ENCODE peak calls at places on chromosomes 5 and 9, in seven cellular contexts. V is K562, H is brain microvascular endothelial cell, B is endothelial cell of umbilical vein, D is GM23338, P is IMR-90, F is left ventricle myocardium inferior. Q is an unnamed sample.

GRCh38 chr9:7394007-7394774 is 405.4 kb downstream of the DMAC1 start:
- DNase-seq in F (no peak), D (peak), B (no peak), H (no peak), V (peak), P (no peak), Q (no peak)

GRCh38 chr5:180591249-180591887 is at the start of gene SCGB3A1:
- DNase-seq in B (no peak), H (no peak), D (peak), F (no peak), V (no peak), P (no peak), Q (no peak)

GRCh38 chr9:137972988-137973470 is 95.4 kb downstream of the CACNA1B start:
- DNase-seq in V (no peak), P (no peak), B (no peak), F (no peak), D (no peak), H (no peak), Q (no peak)

GRCh38 chr5:41869150-41869738 is 981 bp downstream of the OXCT1 start:
- DNase-seq in P (peak), H (no peak), B (peak), F (peak), V (peak), D (peak), Q (peak)

GRCh38 chr5:103461223-103461622 is 101.4 kb downstream of the NUDT12 start:
- DNase-seq in P (peak), B (no peak), V (no peak), D (no peak), F (no peak), H (peak), Q (no peak)

GRCh38 chr5:21181726-21182125 is 1193.7 kb upstream of the CDH18 start:
- DNase-seq in F (no peak), P (no peak), V (no peak), H (no peak), B (peak), D (no peak), Q (no peak)

GRCh38 chr5:91977599-91977998 is 594.5 kb upstream of the ARRDC3 start:
- DNase-seq in V (no peak), H (no peak), D (no peak), F (no peak), B (no peak), P (no peak), Q (no peak)

GRCh38 chr9:136751814-136752213 is 3.5 kb upstream of the LCN6 start:
- DNase-seq in P (no peak), D (no peak), B (no peak), F (no peak), V (no peak), H (no peak), Q (no peak)

GRCh38 chr9:78130004-78130403 is 98.4 kb upstream of the GNAQ start:
- DNase-seq in F (no peak), D (peak), V (no peak), P (no peak), H (peak), B (peak), Q (no peak)

GRCh38 chr5:93588586-93589347 is 5.7 kb downstream of the NR2F1 start:
- DNase-seq in H (no peak), F (no peak), P (peak), V (no peak), D (no peak), B (no peak), Q (no peak)

GRCh38 chr9:33225319-33226152 is 14.4 kb upstream of the SPINK4 start:
- DNase-seq in P (peak), B (peak), H (peak), V (peak), D (peak), F (no peak), Q (peak)

GRCh38 chr9:72384710-72385475 is 19.9 kb upstream of the ZFAND5 start:
- DNase-seq in V (no peak), H (no peak), P (peak), B (no peak), F (no peak), D (no peak), Q (no peak)

GRCh38 chr9:127923771-127924170 is 6.8 kb downstream of the PIP5KL1 start:
- DNase-seq in H (peak), F (no peak), P (peak), B (no peak), V (no peak), D (no peak), Q (peak)

GRCh38 chr9:128061305-128061704 is 5.8 kb downstream of the NAIF1 start:
- DNase-seq in P (no peak), H (no peak), D (no peak), V (no peak), B (peak), F (no peak), Q (no peak)

GRCh38 chr5:112276996-112277395 is 142.1 kb downstream of the EPB41L4A start:
- DNase-seq in P (no peak), F (no peak), B (no peak), V (no peak), H (no peak), D (peak), Q (no peak)

GRCh38 chr5:171426680-171427079 is 7.2 kb downstream of the FGF18 start:
- DNase-seq in F (no peak), H (no peak), B (no peak), V (no peak), P (no peak), D (no peak), Q (no peak)

GRCh38 chr9:14532716-14533115 is 160.5 kb downstream of the ZDHHC21 start:
- DNase-seq in B (no peak), D (no peak), V (no peak), F (no peak), H (no peak), P (no peak), Q (peak)

GRCh38 chr5:44150075-44150723 is 239.0 kb downstream of the FGF10 start:
- DNase-seq in F (no peak), V (no peak), D (no peak), P (no peak), H (no peak), B (no peak), Q (no peak)

GRCh38 chr5:58235279-58235678 is 224.6 kb downstream of the PLK2 start:
- DNase-seq in V (no peak), F (no peak), P (peak), D (no peak), H (no peak), B (no peak), Q (peak)

GRCh38 chr5:172819569-172819968 is 14.5 kb upstream of the ERGIC1 start:
- DNase-seq in P (no peak), H (no peak), F (no peak), B (no peak), V (no peak), D (no peak), Q (no peak)

GRCh38 chr5:168829044-168829443 is 249.9 kb upstream of the PANK3 start:
- DNase-seq in B (no peak), P (no peak), V (no peak), F (no peak), H (no peak), D (no peak), Q (no peak)
- H3K27ac ChIP-seq in B (no peak), P (no peak), V (no peak), F (no peak), H (no peak), D (no peak), Q (no peak)

GRCh38 chr5:72018158-72018803 is 89.0 kb upstream of the MAP1B start:
- DNase-seq in B (peak), P (peak), V (peak), H (peak), F (peak), D (peak), Q (peak)
- TF ChIP-seq CTCF in B (peak), P (peak), V (peak), H (peak), F (peak), D (peak), Q (peak)

GRCh38 chr5:14591548-14591947 is 10.0 kb downstream of the OTULINL start:
- DNase-seq in F (no peak), V (no peak), D (no peak), H (no peak), B (no peak), P (peak), Q (no peak)

GRCh38 chr5:14595189-14595588 is 13.6 kb downstream of the OTULINL start:
- DNase-seq in B (no peak), D (no peak), F (no peak), H (no peak), V (no peak), P (no peak), Q (no peak)

GRCh38 chr5:14595877-14596276 is 14.3 kb downstream of the OTULINL start:
- DNase-seq in H (no peak), V (no peak), B (no peak), D (no peak), P (no peak), F (no peak), Q (no peak)

GRCh38 chr5:14594378-14595074 is 12.9 kb downstream of the OTULINL start:
- DNase-seq in F (no peak), B (no peak), P (no peak), D (no peak), V (no peak), H (no peak), Q (no peak)

DNA sequence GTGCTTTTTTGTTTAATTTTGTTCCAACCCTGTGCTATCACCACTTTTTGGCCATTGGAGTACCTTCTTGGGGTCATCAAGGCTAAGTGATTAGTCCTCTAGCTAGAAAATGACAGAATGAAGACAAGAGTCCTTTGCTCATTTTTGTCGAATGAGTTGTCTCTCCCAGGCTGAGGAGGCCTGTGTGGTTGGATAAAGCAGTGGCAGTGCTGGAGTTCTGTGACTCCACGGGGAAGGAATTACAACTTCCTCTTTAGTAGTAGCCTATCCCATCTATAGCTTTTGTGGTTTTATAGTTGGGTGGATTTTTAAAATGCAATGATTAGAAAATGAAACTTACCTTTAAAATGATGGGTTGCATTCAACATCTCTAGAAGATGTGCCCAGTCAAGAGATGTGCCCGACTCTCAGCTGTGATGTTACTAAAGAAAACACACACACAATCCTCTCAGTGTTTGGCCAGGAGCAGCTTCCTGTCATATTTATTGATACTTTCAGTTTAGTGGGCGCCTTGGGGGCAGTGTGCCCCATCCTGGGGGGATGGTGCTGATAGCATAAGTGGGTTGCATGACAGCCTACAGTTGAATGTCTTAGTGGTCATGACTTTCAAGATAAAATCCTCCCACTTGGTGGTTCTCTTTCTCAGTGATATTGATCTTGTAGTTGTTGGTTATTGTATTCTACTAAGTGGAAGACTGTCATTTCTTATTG is 11.9 kb downstream of the OTULINL start:
- DNase-seq in P (peak), H (peak), D (no peak), F (no peak), V (no peak), B (no peak), Q (no peak)
- H3K27ac ChIP-seq in P (no peak), H (no peak), D (no peak), F (no peak), V (no peak), B (no peak), Q (no peak)

DNA sequence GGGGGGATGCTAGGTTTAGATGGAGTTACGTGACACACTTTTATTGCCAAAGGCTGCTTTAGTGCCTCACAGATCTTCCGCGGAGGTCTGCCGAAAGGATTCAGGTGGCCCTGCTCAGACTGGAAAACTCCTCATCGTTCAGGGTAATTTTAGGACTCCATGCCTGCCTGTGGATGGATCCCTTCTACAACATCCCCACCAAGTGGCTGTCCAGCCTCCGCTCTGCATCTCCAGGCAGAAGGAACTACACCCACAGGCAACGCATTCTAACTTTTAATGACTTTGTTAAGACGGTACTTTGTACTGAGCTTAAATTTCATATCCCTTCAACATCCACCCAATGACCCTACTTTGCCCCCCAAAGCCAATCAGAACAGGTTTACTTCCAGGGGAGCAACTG is 29.4 kb downstream of the ATPSCKMT start:
- DNase-seq in H (no peak), V (no peak), B (no peak), D (peak), P (no peak), F (no peak), Q (no peak)
- TF ChIP-seq CTCF in H (no peak), V (no peak), B (no peak), D (peak), P (peak), F (peak), Q (no peak)

DNA sequence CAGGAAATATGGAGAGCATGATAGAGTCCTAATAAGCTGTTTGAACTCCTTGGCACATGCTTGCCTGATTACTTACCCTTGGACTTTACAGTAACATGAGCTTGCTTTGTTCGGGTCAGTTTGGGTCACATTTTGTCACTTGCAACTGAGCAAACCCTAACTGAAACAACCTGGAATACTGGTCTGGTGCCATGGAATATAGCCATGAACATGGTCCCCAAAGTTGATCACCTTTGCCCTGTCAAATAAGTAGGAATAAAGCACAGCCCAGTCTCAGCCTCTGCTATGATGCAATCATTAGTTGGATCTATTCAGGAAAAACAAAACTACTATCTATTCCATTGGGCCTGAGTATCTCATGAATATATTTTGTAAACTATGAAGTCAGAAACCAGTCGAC is 18.2 kb downstream of the CDO1 start:
- DNase-seq in H (no peak), V (no peak), F (no peak), P (no peak), B (no peak), D (no peak), Q (no peak)
- H3K27ac ChIP-seq in H (no peak), V (no peak), F (no peak), P (no peak), B (no peak), D (no peak), Q (no peak)

Q was measured in RWPE1.